ENCODE peak calls at places on chromosome 2, in ten cellular contexts. O is activated CD4-positive, alpha-beta T cell treated with anti-CD3 and anti-CD28 coated beads, Interleukin-2, amount 10 ng/mL, durations not matched to agents 7 days and 5 days; K is HEK293T; I is left ventricle myocardium superior; F is stimulated activated naive CD4-positive, alpha-beta T cell; G is mucosa of descending colon; X is GM12865; J is activated T-cell treated with anti-CD3 and anti-CD28 coated beads, Interleukin-2, amount 50 U/mL, for 1 hour; Y is CD8-positive, alpha-beta T cell; A is activated naive CD8-positive, alpha-beta T cell treated with anti-CD3 and anti-CD28 coated beads, Interleukin-2, amount 10 ng/mL, durations not matched to agents 7 days and 5 days. B is an unnamed sample.

GRCh38 chr2:104375206-104375605 is 478.7 kb upstream of the POU3F3 start:
- DNase-seq in Y (no peak), X (no peak), F (no peak), O (no peak), J (no peak), G (no peak), A (no peak), K (no peak), I (no peak), B (no peak)

GRCh38 chr2:85506768-85507181 is 32.2 kb upstream of the MAT2A start:
- DNase-seq in X (no peak), I (no peak), F (no peak), K (no peak), O (no peak), Y (no peak), A (no peak), G (no peak), J (no peak), B (no peak)

GRCh38 chr2:180730976-180731375 is 249.4 kb upstream of the UBE2E3 start:
- DNase-seq in X (no peak), G (no peak), I (no peak), J (no peak), O (no peak), Y (no peak), F (no peak), K (no peak), A (no peak), B (no peak)

GRCh38 chr2:160353166-160353565 is 140.4 kb downstream of the RBMS1 start:
- DNase-seq in G (no peak), F (no peak), K (peak; percentile 26), I (no peak), O (peak; percentile 27), Y (no peak), J (peak; percentile 29), X (peak; percentile 14), A (no peak), B (no peak)

GRCh38 chr2:30509716-30510115 is 62.7 kb downstream of the LCLAT1 start:
- DNase-seq in X (no peak), A (no peak), K (no peak), F (no peak), O (no peak), I (no peak), Y (no peak), J (no peak), G (no peak), B (no peak)

GRCh38 chr2:189629553-189630453 is 31.5 kb upstream of the ASNSD1 start:
- DNase-seq in Y (no peak), K (no peak), I (no peak), O (no peak), J (no peak), F (no peak), A (no peak), X (no peak), G (no peak), B (no peak)

GRCh38 chr2:211745295-211746097 is 793.1 kb downstream of the ERBB4 start:
- DNase-seq in F (no peak), J (no peak), Y (no peak), I (peak; percentile 28), A (no peak), K (peak; percentile 60), G (no peak), X (peak; percentile 70), O (peak; percentile 45), B (peak; percentile 51)

GRCh38 chr2:106735807-106736206 is 150.2 kb downstream of the ST6GAL2 start:
- DNase-seq in F (no peak), Y (no peak), I (no peak), J (no peak), K (no peak), A (no peak), O (no peak), G (no peak), X (no peak), B (no peak)

GRCh38 chr2:88582030-88582429 is 45.2 kb downstream of the EIF2AK3 start:
- DNase-seq in K (no peak), J (no peak), O (no peak), A (no peak), F (no peak), I (no peak), G (no peak), Y (no peak), X (no peak), B (no peak)

GRCh38 chr2:234463626-234464290 is 33.1 kb downstream of the ARL4C start:
- DNase-seq in K (no peak), F (peak; percentile 67), O (peak; percentile 83), J (peak; percentile 78), Y (peak; percentile 62), G (peak; percentile 64), X (no peak), A (peak; percentile 49), I (no peak), B (no peak)

GRCh38 chr2:67797801-67798535 is 264.8 kb downstream of the C1D start:
- DNase-seq in A (no peak), O (no peak), J (no peak), K (no peak), Y (no peak), F (no peak), I (no peak), G (no peak), X (no peak), B (no peak)

GRCh38 chr2:171083426-171083825 is 77.3 kb downstream of the TLK1 start:
- DNase-seq in O (no peak), J (no peak), G (no peak), I (no peak), X (no peak), A (no peak), K (no peak), F (no peak), Y (no peak), B (no peak)

B was measured in right lobe of liver.